ENCODE peak calls at places on chromosomes 5 and 9, in four cellular contexts. A, K, O and I are unnamed samples.

GRCh38 chr9:137302176-137303030 is at the start of gene NRARP:
- DNase-seq in O (peak), K (peak), A (peak), I (peak)

GRCh38 chr5:123035950-123036390 is 555 bp downstream of the PPIC start:
- DNase-seq in A (no peak), K (peak), O (peak), I (peak)

GRCh38 chr5:74631088-74631960 is 9.2 kb downstream of the ENC1 start:
- DNase-seq in A (peak), K (peak), O (peak), I (no peak)

GRCh38 chr5:29005386-29005785 is 1967.0 kb upstream of the CDH9 start:
- DNase-seq in K (peak), A (no peak), O (no peak), I (no peak)

GRCh38 chr9:133002147-133003070 is 23.9 kb downstream of the GFI1B start:
- DNase-seq in A (no peak), K (no peak), O (no peak), I (no peak)

GRCh38 chr9:76023715-76024195 is 133.3 kb downstream of the PCSK5 start:
- DNase-seq in K (no peak), A (no peak), O (no peak), I (no peak)

GRCh38 chr5:78638423-78638822 is 10.1 kb downstream of the LHFPL2 start:
- DNase-seq in O (peak), K (peak), A (no peak), I (no peak)

GRCh38 chr5:174935854-174936474 is 211.6 kb downstream of the MSX2 start:
- DNase-seq in O (peak), A (peak), K (peak), I (peak)

GRCh38 chr9:26324787-26325186 is 567.8 kb downstream of the CAAP1 start:
- DNase-seq in A (no peak), O (no peak), K (no peak), I (no peak)

DNA sequence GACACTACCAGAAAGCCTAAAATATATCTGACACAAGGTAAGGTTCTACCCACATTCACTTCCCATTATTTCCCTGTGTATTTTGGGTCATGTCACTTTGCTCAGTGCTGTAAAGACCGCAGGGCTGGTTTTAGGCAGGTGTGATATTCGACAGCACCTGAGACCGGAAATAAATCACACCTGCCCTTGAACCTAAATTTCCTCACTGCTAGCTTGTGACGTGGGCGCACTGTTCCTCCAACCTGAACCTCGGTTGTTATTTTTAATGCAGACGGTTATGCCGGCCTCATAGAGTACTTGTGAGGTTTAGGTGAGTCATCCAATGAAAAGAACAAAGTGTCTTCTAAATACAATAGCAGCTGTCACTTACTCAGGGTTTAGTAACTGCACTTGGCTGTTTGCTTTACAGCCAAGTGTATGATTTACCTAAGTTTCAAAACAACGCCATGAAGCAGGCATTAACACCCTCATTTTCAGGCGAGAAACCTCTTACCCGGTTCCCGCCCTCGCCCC is 20.7 kb upstream of the ZNF782 start:
- DNase-seq in K (peak), O (peak), A (no peak), I (no peak)
- TF ChIP-seq CTCF in K (no peak), O (no peak), A (no peak), I (no peak)

DNA sequence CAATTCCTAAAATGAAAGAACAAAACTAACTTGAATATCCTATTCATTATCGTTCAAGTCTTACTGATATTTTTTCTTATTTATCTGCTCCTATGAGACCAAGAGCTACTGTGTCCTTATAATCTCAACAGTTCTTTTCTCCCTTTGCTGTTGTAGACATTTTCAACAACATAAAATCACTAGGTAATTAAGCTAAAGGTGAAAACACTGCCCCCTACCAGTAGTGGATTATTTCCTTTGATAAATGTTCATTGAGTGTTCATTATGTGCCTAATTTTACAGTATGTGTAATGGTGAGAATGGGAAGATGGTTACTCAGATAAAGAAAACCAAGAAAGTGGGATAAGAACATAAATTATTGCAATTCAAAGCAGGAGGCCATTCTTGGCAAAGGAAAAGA is 41.4 kb upstream of the PAPPA start:
- DNase-seq in K (no peak), A (no peak), O (peak), I (no peak)
- TF ChIP-seq CTCF in K (peak), A (no peak), O (no peak), I (peak)

GRCh38 chr5:157858527-157859226 is at the start of gene CLINT1:
- DNase-seq in A (peak), K (peak), O (peak), I (peak)
- TF ChIP-seq CTCF in A (no peak), K (no peak), O (no peak), I (no peak)

GRCh38 chr5:90193185-90193822 is 216.3 kb downstream of the CETN3 start:
- DNase-seq in O (no peak), A (no peak), K (no peak), I (no peak)

GRCh38 chr5:90185897-90186468 is 223.6 kb downstream of the CETN3 start:
- DNase-seq in O (no peak), A (no peak), K (no peak), I (no peak)

GRCh38 chr5:90191352-90192045 is 218.1 kb downstream of the CETN3 start:
- DNase-seq in A (no peak), O (no peak), K (no peak), I (no peak)
- TF ChIP-seq CTCF in A (no peak), O (no peak), K (no peak), I (no peak)

GRCh38 chr5:130476325-130476724 is 572.1 kb downstream of the CHSY3 start:
- DNase-seq in A (no peak), O (no peak), K (no peak), I (no peak)

GRCh38 chr5:130479045-130479804 is 575.0 kb downstream of the CHSY3 start:
- DNase-seq in A (no peak), O (no peak), K (no peak), I (no peak)
- TF ChIP-seq CTCF in A (no peak), O (no peak), K (peak), I (no peak)

GRCh38 chr5:154189819-154190651 is 498 bp upstream of the GALNT10 start:
- DNase-seq in A (peak), K (peak), O (peak), I (peak)
- TF ChIP-seq CTCF in A (peak), K (peak), O (peak), I (peak)

GRCh38 chr5:158648631-158649030 is 451.1 kb downstream of the EBF1 start:
- DNase-seq in A (no peak), O (no peak), K (no peak), I (no peak)
- TF ChIP-seq CTCF in A (no peak), O (no peak), K (no peak), I (no peak)